ENCODE peak calls at places on chromosomes 5 and 9, in ten cellular contexts. One of them, this sample, is unnamed.

GRCh38 chr9:134492281-134492691 is 149.3 kb upstream of the COL5A1 start:
- DNase-seq in DND-41: no peak
- DNase-seq in AG09309: peak
- DNase-seq in CD8-positive, alpha-beta memory T cell: no peak
- DNase-seq in transverse colon: no peak
- DNase-seq in activated effector memory CD4-positive, alpha-beta T cell treated with Interleukin-2 at 50 U/mL for 16 hours: no peak
- DNase-seq in HCEC 1CT: peak
- DNase-seq in stimulated activated CD4-positive, alpha-beta T cell treated with anti-CD3 and anti-CD28 coated beads, Interleukin-15, amount 100 ng/mL, for 48 hours: no peak
- DNase-seq in AG09319: peak
- DNase-seq in M059J: no peak
- DNase-seq in this sample: peak

GRCh38 chr5:147481857-147482256 is 28.0 kb downstream of the DPYSL3 start:
- DNase-seq in DND-41: no peak
- DNase-seq in M059J: peak
- DNase-seq in stimulated activated CD4-positive, alpha-beta T cell treated with anti-CD3 and anti-CD28 coated beads, Interleukin-15, amount 100 ng/mL, for 48 hours: no peak
- DNase-seq in activated effector memory CD4-positive, alpha-beta T cell treated with Interleukin-2 at 50 U/mL for 16 hours: no peak
- DNase-seq in transverse colon: no peak
- DNase-seq in CD8-positive, alpha-beta memory T cell: no peak
- DNase-seq in AG09319: no peak
- DNase-seq in HCEC 1CT: peak
- DNase-seq in AG09309: no peak
- DNase-seq in this sample: no peak

GRCh38 chr9:137174722-137175293 is 3.0 kb upstream of the TMEM210 start:
- DNase-seq in HCEC 1CT: no peak
- DNase-seq in AG09309: no peak
- DNase-seq in AG09319: no peak
- DNase-seq in DND-41: peak
- DNase-seq in M059J: no peak
- DNase-seq in transverse colon: no peak
- DNase-seq in CD8-positive, alpha-beta memory T cell: no peak
- DNase-seq in activated effector memory CD4-positive, alpha-beta T cell treated with Interleukin-2 at 50 U/mL for 16 hours: no peak
- DNase-seq in stimulated activated CD4-positive, alpha-beta T cell treated with anti-CD3 and anti-CD28 coated beads, Interleukin-15, amount 100 ng/mL, for 48 hours: no peak
- DNase-seq in this sample: no peak

GRCh38 chr5:164027738-164028137 is 522.3 kb downstream of the MAT2B start:
- DNase-seq in activated effector memory CD4-positive, alpha-beta T cell treated with Interleukin-2 at 50 U/mL for 16 hours: no peak
- DNase-seq in M059J: no peak
- DNase-seq in AG09309: no peak
- DNase-seq in stimulated activated CD4-positive, alpha-beta T cell treated with anti-CD3 and anti-CD28 coated beads, Interleukin-15, amount 100 ng/mL, for 48 hours: no peak
- DNase-seq in transverse colon: no peak
- DNase-seq in AG09319: no peak
- DNase-seq in HCEC 1CT: peak
- DNase-seq in DND-41: no peak
- DNase-seq in CD8-positive, alpha-beta memory T cell: no peak
- DNase-seq in this sample: no peak

GRCh38 chr5:31614147-31615030 is 24.5 kb upstream of the PDZD2 start:
- DNase-seq in CD8-positive, alpha-beta memory T cell: no peak
- DNase-seq in transverse colon: no peak
- DNase-seq in activated effector memory CD4-positive, alpha-beta T cell treated with Interleukin-2 at 50 U/mL for 16 hours: no peak
- DNase-seq in stimulated activated CD4-positive, alpha-beta T cell treated with anti-CD3 and anti-CD28 coated beads, Interleukin-15, amount 100 ng/mL, for 48 hours: no peak
- DNase-seq in DND-41: no peak
- DNase-seq in HCEC 1CT: no peak
- DNase-seq in AG09319: no peak
- DNase-seq in M059J: peak
- DNase-seq in AG09309: no peak
- DNase-seq in this sample: no peak

GRCh38 chr5:102581011-102581410 is 82.2 kb upstream of the SLCO6A1 start:
- DNase-seq in stimulated activated CD4-positive, alpha-beta T cell treated with anti-CD3 and anti-CD28 coated beads, Interleukin-15, amount 100 ng/mL, for 48 hours: no peak
- DNase-seq in CD8-positive, alpha-beta memory T cell: no peak
- DNase-seq in AG09309: no peak
- DNase-seq in HCEC 1CT: no peak
- DNase-seq in M059J: no peak
- DNase-seq in AG09319: no peak
- DNase-seq in transverse colon: no peak
- DNase-seq in DND-41: no peak
- DNase-seq in activated effector memory CD4-positive, alpha-beta T cell treated with Interleukin-2 at 50 U/mL for 16 hours: no peak
- DNase-seq in this sample: no peak

GRCh38 chr5:115414406-115415142 is 118.1 kb upstream of the CCDC112 start:
- DNase-seq in AG09309: peak
- DNase-seq in stimulated activated CD4-positive, alpha-beta T cell treated with anti-CD3 and anti-CD28 coated beads, Interleukin-15, amount 100 ng/mL, for 48 hours: no peak
- DNase-seq in DND-41: no peak
- DNase-seq in CD8-positive, alpha-beta memory T cell: no peak
- DNase-seq in AG09319: peak
- DNase-seq in activated effector memory CD4-positive, alpha-beta T cell treated with Interleukin-2 at 50 U/mL for 16 hours: no peak
- DNase-seq in M059J: no peak
- DNase-seq in HCEC 1CT: peak
- DNase-seq in transverse colon: peak
- DNase-seq in this sample: peak

GRCh38 chr9:127123239-127123935 is 952 bp upstream of the ANGPTL2 start:
- DNase-seq in stimulated activated CD4-positive, alpha-beta T cell treated with anti-CD3 and anti-CD28 coated beads, Interleukin-15, amount 100 ng/mL, for 48 hours: no peak
- DNase-seq in AG09309: no peak
- DNase-seq in M059J: no peak
- DNase-seq in activated effector memory CD4-positive, alpha-beta T cell treated with Interleukin-2 at 50 U/mL for 16 hours: no peak
- DNase-seq in CD8-positive, alpha-beta memory T cell: no peak
- DNase-seq in AG09319: no peak
- DNase-seq in transverse colon: no peak
- DNase-seq in DND-41: no peak
- DNase-seq in HCEC 1CT: no peak
- DNase-seq in this sample: peak

GRCh38 chr9:134624119-134624826 is 17.3 kb upstream of the COL5A1 start:
- DNase-seq in AG09309: no peak
- DNase-seq in HCEC 1CT: no peak
- DNase-seq in DND-41: no peak
- DNase-seq in activated effector memory CD4-positive, alpha-beta T cell treated with Interleukin-2 at 50 U/mL for 16 hours: no peak
- DNase-seq in CD8-positive, alpha-beta memory T cell: no peak
- DNase-seq in stimulated activated CD4-positive, alpha-beta T cell treated with anti-CD3 and anti-CD28 coated beads, Interleukin-15, amount 100 ng/mL, for 48 hours: no peak
- DNase-seq in M059J: no peak
- DNase-seq in AG09319: no peak
- DNase-seq in transverse colon: no peak
- DNase-seq in this sample: peak

GRCh38 chr9:69678843-69679538 is 6.8 kb upstream of the APBA1 start:
- DNase-seq in AG09309: no peak
- DNase-seq in stimulated activated CD4-positive, alpha-beta T cell treated with anti-CD3 and anti-CD28 coated beads, Interleukin-15, amount 100 ng/mL, for 48 hours: no peak
- DNase-seq in M059J: no peak
- DNase-seq in activated effector memory CD4-positive, alpha-beta T cell treated with Interleukin-2 at 50 U/mL for 16 hours: no peak
- DNase-seq in transverse colon: no peak
- DNase-seq in AG09319: no peak
- DNase-seq in CD8-positive, alpha-beta memory T cell: no peak
- DNase-seq in HCEC 1CT: no peak
- DNase-seq in DND-41: no peak
- DNase-seq in this sample: no peak

GRCh38 chr9:88741335-88741734 is 206.4 kb downstream of the NXNL2 start:
- DNase-seq in transverse colon: no peak
- DNase-seq in activated effector memory CD4-positive, alpha-beta T cell treated with Interleukin-2 at 50 U/mL for 16 hours: no peak
- DNase-seq in AG09319: no peak
- DNase-seq in AG09309: no peak
- DNase-seq in M059J: peak
- DNase-seq in HCEC 1CT: no peak
- DNase-seq in stimulated activated CD4-positive, alpha-beta T cell treated with anti-CD3 and anti-CD28 coated beads, Interleukin-15, amount 100 ng/mL, for 48 hours: no peak
- DNase-seq in DND-41: peak
- DNase-seq in CD8-positive, alpha-beta memory T cell: no peak
- DNase-seq in this sample: no peak

GRCh38 chr9:111118256-111118950 is 80.1 kb upstream of the LPAR1 start:
- DNase-seq in stimulated activated CD4-positive, alpha-beta T cell treated with anti-CD3 and anti-CD28 coated beads, Interleukin-15, amount 100 ng/mL, for 48 hours: no peak
- DNase-seq in transverse colon: no peak
- DNase-seq in AG09309: peak
- DNase-seq in DND-41: no peak
- DNase-seq in M059J: peak
- DNase-seq in activated effector memory CD4-positive, alpha-beta T cell treated with Interleukin-2 at 50 U/mL for 16 hours: no peak
- DNase-seq in CD8-positive, alpha-beta memory T cell: no peak
- DNase-seq in AG09319: peak
- DNase-seq in HCEC 1CT: peak
- DNase-seq in this sample: no peak

GRCh38 chr5:80569086-80569960 is 757 bp downstream of the ANKRD34B start:
- DNase-seq in HCEC 1CT: no peak
- DNase-seq in stimulated activated CD4-positive, alpha-beta T cell treated with anti-CD3 and anti-CD28 coated beads, Interleukin-15, amount 100 ng/mL, for 48 hours: no peak
- DNase-seq in activated effector memory CD4-positive, alpha-beta T cell treated with Interleukin-2 at 50 U/mL for 16 hours: no peak
- DNase-seq in DND-41: no peak
- DNase-seq in CD8-positive, alpha-beta memory T cell: no peak
- DNase-seq in transverse colon: no peak
- DNase-seq in M059J: no peak
- DNase-seq in AG09309: no peak
- DNase-seq in AG09319: no peak
- DNase-seq in this sample: no peak

GRCh38 chr9:91256235-91256634 is 105.5 kb downstream of the AUH start:
- DNase-seq in HCEC 1CT: no peak
- DNase-seq in AG09309: no peak
- DNase-seq in transverse colon: no peak
- DNase-seq in CD8-positive, alpha-beta memory T cell: no peak
- DNase-seq in stimulated activated CD4-positive, alpha-beta T cell treated with anti-CD3 and anti-CD28 coated beads, Interleukin-15, amount 100 ng/mL, for 48 hours: no peak
- DNase-seq in AG09319: no peak
- DNase-seq in DND-41: no peak
- DNase-seq in activated effector memory CD4-positive, alpha-beta T cell treated with Interleukin-2 at 50 U/mL for 16 hours: no peak
- DNase-seq in M059J: no peak
- DNase-seq in this sample: no peak

GRCh38 chr5:77145666-77146065 is 58.6 kb upstream of the ZBED3 start:
- DNase-seq in DND-41: no peak
- DNase-seq in M059J: peak
- DNase-seq in HCEC 1CT: peak
- DNase-seq in transverse colon: no peak
- DNase-seq in AG09319: no peak
- DNase-seq in activated effector memory CD4-positive, alpha-beta T cell treated with Interleukin-2 at 50 U/mL for 16 hours: no peak
- DNase-seq in AG09309: peak
- DNase-seq in CD8-positive, alpha-beta memory T cell: no peak
- DNase-seq in stimulated activated CD4-positive, alpha-beta T cell treated with anti-CD3 and anti-CD28 coated beads, Interleukin-15, amount 100 ng/mL, for 48 hours: no peak
- DNase-seq in this sample: no peak

GRCh38 chr5:29744618-29745017 is 1448.9 kb upstream of the CDH6 start:
- DNase-seq in AG09319: no peak
- DNase-seq in activated effector memory CD4-positive, alpha-beta T cell treated with Interleukin-2 at 50 U/mL for 16 hours: no peak
- DNase-seq in HCEC 1CT: no peak
- DNase-seq in DND-41: no peak
- DNase-seq in AG09309: no peak
- DNase-seq in transverse colon: no peak
- DNase-seq in CD8-positive, alpha-beta memory T cell: no peak
- DNase-seq in stimulated activated CD4-positive, alpha-beta T cell treated with anti-CD3 and anti-CD28 coated beads, Interleukin-15, amount 100 ng/mL, for 48 hours: no peak
- DNase-seq in M059J: no peak
- DNase-seq in this sample: no peak

GRCh38 chr5:103450333-103451061 is 112.1 kb downstream of the NUDT12 start:
- DNase-seq in transverse colon: no peak
- DNase-seq in DND-41: no peak
- DNase-seq in HCEC 1CT: peak
- DNase-seq in activated effector memory CD4-positive, alpha-beta T cell treated with Interleukin-2 at 50 U/mL for 16 hours: no peak
- DNase-seq in AG09319: no peak
- DNase-seq in stimulated activated CD4-positive, alpha-beta T cell treated with anti-CD3 and anti-CD28 coated beads, Interleukin-15, amount 100 ng/mL, for 48 hours: no peak
- DNase-seq in CD8-positive, alpha-beta memory T cell: no peak
- DNase-seq in AG09309: peak
- DNase-seq in M059J: peak
- DNase-seq in this sample: no peak

GRCh38 chr5:159412284-159413046 is 82.2 kb upstream of the IL12B start:
- DNase-seq in CD8-positive, alpha-beta memory T cell: peak
- DNase-seq in AG09309: no peak
- DNase-seq in activated effector memory CD4-positive, alpha-beta T cell treated with Interleukin-2 at 50 U/mL for 16 hours: peak
- DNase-seq in DND-41: peak
- DNase-seq in transverse colon: peak
- DNase-seq in M059J: peak
- DNase-seq in HCEC 1CT: no peak
- DNase-seq in stimulated activated CD4-positive, alpha-beta T cell treated with anti-CD3 and anti-CD28 coated beads, Interleukin-15, amount 100 ng/mL, for 48 hours: peak
- DNase-seq in AG09319: no peak
- DNase-seq in this sample: no peak

GRCh38 chr5:80884851-80885697 is 75.1 kb upstream of the RASGRF2 start:
- DNase-seq in M059J: no peak
- DNase-seq in CD8-positive, alpha-beta memory T cell: no peak
- DNase-seq in AG09319: no peak
- DNase-seq in AG09309: no peak
- DNase-seq in activated effector memory CD4-positive, alpha-beta T cell treated with Interleukin-2 at 50 U/mL for 16 hours: no peak
- DNase-seq in stimulated activated CD4-positive, alpha-beta T cell treated with anti-CD3 and anti-CD28 coated beads, Interleukin-15, amount 100 ng/mL, for 48 hours: no peak
- DNase-seq in HCEC 1CT: peak
- DNase-seq in DND-41: no peak
- DNase-seq in transverse colon: no peak
- DNase-seq in this sample: no peak

GRCh38 chr5:172768573-172769323 is 2.2 kb downstream of the DUSP1 start:
- DNase-seq in stimulated activated CD4-positive, alpha-beta T cell treated with anti-CD3 and anti-CD28 coated beads, Interleukin-15, amount 100 ng/mL, for 48 hours: no peak
- DNase-seq in M059J: peak
- DNase-seq in AG09309: no peak
- DNase-seq in AG09319: peak
- DNase-seq in activated effector memory CD4-positive, alpha-beta T cell treated with Interleukin-2 at 50 U/mL for 16 hours: no peak
- DNase-seq in transverse colon: peak
- DNase-seq in HCEC 1CT: peak
- DNase-seq in DND-41: no peak
- DNase-seq in CD8-positive, alpha-beta memory T cell: peak
- DNase-seq in this sample: no peak

GRCh38 chr9:124399323-124399962 is 15.8 kb downstream of the PSMB7 start:
- DNase-seq in AG09309: no peak
- DNase-seq in DND-41: no peak
- DNase-seq in AG09319: no peak
- DNase-seq in HCEC 1CT: peak
- DNase-seq in stimulated activated CD4-positive, alpha-beta T cell treated with anti-CD3 and anti-CD28 coated beads, Interleukin-15, amount 100 ng/mL, for 48 hours: no peak
- DNase-seq in M059J: peak
- DNase-seq in transverse colon: no peak
- DNase-seq in CD8-positive, alpha-beta memory T cell: no peak
- DNase-seq in activated effector memory CD4-positive, alpha-beta T cell treated with Interleukin-2 at 50 U/mL for 16 hours: no peak
- DNase-seq in this sample: no peak

GRCh38 chr9:78028926-78029325 is 2.7 kb downstream of the GNAQ start:
- DNase-seq in AG09319: no peak
- DNase-seq in stimulated activated CD4-positive, alpha-beta T cell treated with anti-CD3 and anti-CD28 coated beads, Interleukin-15, amount 100 ng/mL, for 48 hours: no peak
- DNase-seq in DND-41: no peak
- DNase-seq in HCEC 1CT: no peak
- DNase-seq in activated effector memory CD4-positive, alpha-beta T cell treated with Interleukin-2 at 50 U/mL for 16 hours: no peak
- DNase-seq in transverse colon: no peak
- DNase-seq in CD8-positive, alpha-beta memory T cell: no peak
- DNase-seq in M059J: no peak
- DNase-seq in AG09309: no peak
- DNase-seq in this sample: no peak

GRCh38 chr5:59786271-59786805 is 107.2 kb downstream of the PDE4D start:
- DNase-seq in transverse colon: no peak
- DNase-seq in stimulated activated CD4-positive, alpha-beta T cell treated with anti-CD3 and anti-CD28 coated beads, Interleukin-15, amount 100 ng/mL, for 48 hours: no peak
- DNase-seq in CD8-positive, alpha-beta memory T cell: no peak
- DNase-seq in AG09319: peak
- DNase-seq in activated effector memory CD4-positive, alpha-beta T cell treated with Interleukin-2 at 50 U/mL for 16 hours: no peak
- DNase-seq in HCEC 1CT: peak
- DNase-seq in AG09309: peak
- DNase-seq in DND-41: no peak
- DNase-seq in M059J: peak
- DNase-seq in this sample: no peak

GRCh38 chr5:59066367-59067163 is 483.7 kb downstream of the RAB3C start:
- DNase-seq in HCEC 1CT: peak
- DNase-seq in stimulated activated CD4-positive, alpha-beta T cell treated with anti-CD3 and anti-CD28 coated beads, Interleukin-15, amount 100 ng/mL, for 48 hours: no peak
- DNase-seq in activated effector memory CD4-positive, alpha-beta T cell treated with Interleukin-2 at 50 U/mL for 16 hours: no peak
- DNase-seq in transverse colon: no peak
- DNase-seq in CD8-positive, alpha-beta memory T cell: no peak
- DNase-seq in M059J: peak
- DNase-seq in AG09309: peak
- DNase-seq in AG09319: no peak
- DNase-seq in DND-41: no peak
- DNase-seq in this sample: no peak

This sample was measured in sigmoid colon.